ENCODE peak calls at places on chromosomes 7 and 10, in six cellular contexts. A is lower leg skin; N is CD8-positive, alpha-beta T cell; T is psoas muscle; O is IMR-90; I is stomach. K is an unnamed sample.

GRCh38 chr7:125090596-125090995 is 161.0 kb upstream of the POT1 start:
- DNase-seq in A (no peak), N (no peak), T (no peak), O (no peak), I (no peak), K (peak)

GRCh38 chr10:70656489-70656888 is 15.8 kb upstream of the ADAMTS14 start:
- DNase-seq in A (peak), N (no peak), T (no peak), O (peak), I (no peak), K (peak)

GRCh38 chr10:75203724-75204123 is 6.9 kb upstream of the VDAC2 start:
- DNase-seq in A (peak), N (no peak), T (peak), O (no peak), I (peak), K (no peak)

GRCh38 chr7:158500651-158501052 is 87.0 kb downstream of the PTPRN2 start:
- DNase-seq in A (no peak), N (no peak), T (no peak), O (no peak), I (no peak), K (no peak)

GRCh38 chr10:50641636-50642035 is 17.9 kb upstream of the SGMS1 start:
- DNase-seq in A (no peak), N (no peak), T (no peak), O (no peak), I (no peak), K (peak)

GRCh38 chr10:30842185-30842584 is 189.5 kb downstream of the ZNF438 start:
- DNase-seq in A (no peak), N (no peak), T (no peak), O (no peak), I (no peak), K (no peak)

GRCh38 chr10:107425844-107426553 is 261.5 kb upstream of the SORCS1 start:
- DNase-seq in A (no peak), N (no peak), T (no peak), O (no peak), I (no peak), K (no peak)

GRCh38 chr7:104482362-104483042 is 154.1 kb downstream of the LHFPL3 start:
- DNase-seq in A (no peak), N (no peak), T (no peak), O (no peak), I (no peak), K (no peak)

GRCh38 chr7:155495440-155496248 is 37.7 kb downstream of the EN2 start:
- DNase-seq in A (peak), N (no peak), T (no peak), O (no peak), I (no peak), K (no peak)

GRCh38 chr10:4686644-4686996 is 139.4 kb upstream of the AKR1E2 start:
- DNase-seq in A (no peak), N (no peak), T (no peak), O (peak), I (no peak), K (peak)

GRCh38 chr7:143013897-143014296 is 13.0 kb downstream of the OR9A2 start:
- DNase-seq in A (no peak), N (no peak), T (no peak), O (peak), I (no peak), K (peak)

GRCh38 chr7:120089968-120090367 is 183.0 kb upstream of the KCND2 start:
- DNase-seq in A (no peak), N (no peak), T (no peak), O (peak), I (no peak), K (peak)

DNA sequence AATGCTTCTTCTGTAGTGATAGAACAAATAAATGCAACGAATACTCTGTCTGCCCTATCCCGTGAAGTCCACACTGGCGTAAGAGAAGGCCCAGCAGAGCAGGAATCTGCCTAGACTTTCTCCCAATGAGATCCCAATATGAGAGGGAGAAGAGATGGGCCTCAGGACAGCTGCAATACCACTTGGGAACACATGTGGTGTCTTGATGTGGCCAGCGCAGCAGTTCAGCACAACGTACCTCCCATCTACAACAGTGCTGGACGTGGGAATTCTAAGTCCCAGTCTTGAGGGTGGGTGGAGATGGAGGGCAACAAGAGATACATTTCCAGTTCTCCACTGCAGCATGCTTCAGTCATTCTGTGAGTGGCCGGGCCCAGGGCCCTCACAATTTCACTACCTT is 45.8 kb downstream of the FIGNL1 start:
- DNase-seq in A (no peak), N (no peak), T (no peak), O (no peak), I (no peak), K (no peak)
- TF ChIP-seq CTCF in A (no peak), N (no peak), T (no peak), O (no peak), I (no peak), K (no peak)

DNA sequence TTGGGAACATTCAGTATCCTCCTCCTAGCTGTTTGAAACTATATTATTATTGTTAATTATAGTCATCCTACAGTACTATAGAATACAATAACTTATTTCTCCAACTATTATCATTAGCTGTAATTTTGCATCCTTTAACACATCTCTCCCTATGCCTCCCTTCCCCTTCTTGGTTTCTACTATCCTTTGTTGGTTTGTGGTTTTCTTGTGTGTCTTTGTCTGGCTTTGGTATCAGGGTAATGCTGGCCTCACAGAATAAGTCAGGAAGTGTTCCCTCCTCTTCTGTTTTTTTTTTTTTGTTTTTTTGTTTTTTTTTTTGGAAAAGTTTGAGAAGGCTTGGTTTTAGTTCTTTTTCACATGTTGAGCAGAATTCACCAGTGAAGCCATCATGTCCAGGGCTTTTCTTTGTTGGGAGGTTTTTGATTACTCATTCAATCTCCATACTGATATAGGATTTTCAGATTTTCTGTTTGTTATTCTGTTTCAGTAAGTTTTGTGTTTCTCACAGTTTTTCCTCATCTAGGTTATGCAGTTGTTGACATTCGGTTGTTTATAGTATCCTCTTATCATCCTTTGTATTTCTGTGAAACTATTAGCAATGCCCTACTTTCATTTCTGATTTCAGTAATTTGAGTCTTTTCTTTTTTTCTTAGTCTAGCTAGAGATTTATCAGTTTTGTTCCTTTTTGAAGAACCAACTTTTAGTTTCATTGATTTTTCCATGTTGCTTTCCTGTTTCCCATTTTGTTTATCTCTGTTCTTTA is 21.6 kb downstream of the C1GALT1 start:
- DNase-seq in A (no peak), N (no peak), T (no peak), O (no peak), I (no peak), K (no peak)
- TF ChIP-seq CTCF in A (no peak), N (no peak), T (no peak), O (no peak), I (no peak), K (no peak)

GRCh38 chr10:35781643-35782035 is 139.5 kb upstream of the FZD8 start:
- DNase-seq in A (no peak), N (no peak), T (no peak), O (no peak), I (no peak), K (peak)
- TF ChIP-seq CTCF in A (no peak), N (no peak), T (no peak), O (peak), I (no peak), K (no peak)

GRCh38 chr7:44108768-44109750 is 4.9 kb downstream of the AEBP1 start:
- DNase-seq in A (no peak), N (no peak), T (peak), O (no peak), I (no peak), K (no peak)
- TF ChIP-seq CTCF in A (no peak), N (no peak), T (no peak), O (no peak), I (no peak), K (no peak)

DNA sequence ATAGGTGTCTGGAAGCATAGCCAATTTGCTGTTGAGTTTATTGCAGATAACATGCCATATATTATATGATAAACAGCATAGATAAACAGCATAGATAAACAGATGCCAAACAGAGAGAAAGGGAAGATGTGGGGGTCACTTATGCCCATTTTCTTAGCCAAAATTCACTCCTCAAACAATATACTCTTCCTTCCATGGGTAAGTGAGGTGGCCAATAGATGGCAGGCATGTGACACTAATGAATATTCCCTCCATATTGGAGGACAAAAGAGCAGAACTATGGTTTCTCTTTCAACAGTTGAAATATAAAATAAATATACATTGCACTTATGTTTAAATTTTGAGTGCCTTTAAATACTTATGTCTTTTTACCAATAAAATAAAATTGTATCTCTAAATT is 1212.8 kb downstream of the REEP3 start:
- DNase-seq in A (no peak), N (no peak), T (no peak), O (no peak), I (peak), K (peak)
- TF ChIP-seq CTCF in A (no peak), N (no peak), T (no peak), O (peak), I (no peak), K (peak)

DNA sequence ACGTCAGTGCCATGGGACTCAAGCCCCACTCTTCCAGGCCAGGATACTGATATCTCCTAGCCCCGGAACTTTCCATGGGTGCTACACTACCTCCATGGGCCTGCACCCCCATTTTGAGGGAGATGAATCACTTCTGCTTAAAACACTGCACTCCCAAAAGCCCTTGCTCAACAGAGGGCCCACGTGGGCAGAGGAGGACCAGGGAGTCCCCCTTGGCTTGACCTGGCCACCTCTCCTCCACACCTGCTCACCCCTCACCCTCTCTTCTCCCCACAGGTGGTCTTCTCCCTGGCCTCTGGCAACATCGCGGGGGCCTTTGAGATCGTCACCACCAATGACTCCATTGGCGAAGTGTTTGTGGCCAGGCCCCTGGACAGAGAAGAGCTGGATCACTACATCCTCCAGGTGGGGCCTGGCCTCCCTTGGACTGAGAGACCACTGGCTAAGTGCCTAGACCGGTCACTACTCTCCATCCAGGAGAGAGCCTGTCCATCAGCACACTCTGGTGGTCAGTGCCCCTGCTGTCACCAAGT is 19.9 kb upstream of the C10orf105 start:
- DNase-seq in A (no peak), N (no peak), T (no peak), O (no peak), I (no peak), K (no peak)
- TF ChIP-seq CTCF in A (no peak), N (no peak), T (no peak), O (no peak), I (no peak), K (no peak)